ENCODE peak calls at places on chromosomes 3 and 15, in ten cellular contexts. G is mesendoderm, A is ovary, M is SK-N-DZ, X is GM18507, R is T1000, U is EH, S is GM13976, Y is HTR-8/SVneo, B is activated T-cell treated with anti-CD3 and anti-CD28 coated beads for 1 hour. Z is an unnamed sample.

GRCh38 chr3:49733551-49733950 is 9.8 kb upstream of the GMPPB start:
- DNase-seq in G (no peak), A (no peak), M (no peak), X (no peak), R (no peak), U (no peak), S (no peak), Y (no peak), B (no peak), Z (no peak)

GRCh38 chr3:197478746-197479668 is 76.8 kb downstream of the BDH1 start:
- DNase-seq in G (no peak), A (no peak), M (no peak), X (no peak), R (peak), U (peak), S (no peak), Y (no peak), B (no peak), Z (no peak)

GRCh38 chr3:124751501-124751900 is 21.2 kb downstream of the UMPS start:
- DNase-seq in G (no peak), A (no peak), M (no peak), X (no peak), R (no peak), U (no peak), S (no peak), Y (no peak), B (no peak), Z (no peak)

GRCh38 chr3:69273895-69274294 is 112.0 kb downstream of the FRMD4B start:
- DNase-seq in G (no peak), A (no peak), M (no peak), X (no peak), R (no peak), U (no peak), S (no peak), Y (no peak), B (no peak), Z (no peak)

GRCh38 chr15:49191892-49192291 is 21.8 kb downstream of the GALK2 start:
- DNase-seq in G (no peak), A (no peak), M (no peak), X (no peak), R (no peak), U (no peak), S (no peak), Y (no peak), B (no peak), Z (no peak)

GRCh38 chr15:83207622-83208356 is at the start of gene HDGFL3:
- DNase-seq in G (peak), A (peak), M (peak), X (no peak), R (no peak), U (peak), S (peak), Y (peak), B (peak), Z (peak)

GRCh38 chr3:47850062-47850802 is 47.3 kb downstream of the DHX30 start:
- DNase-seq in G (peak), A (no peak), M (no peak), X (no peak), R (peak), U (peak), S (no peak), Y (peak), B (no peak), Z (no peak)

GRCh38 chr3:156300929-156301806 is 180.8 kb downstream of the KCNAB1 start:
- DNase-seq in G (no peak), A (no peak), M (no peak), X (no peak), R (no peak), U (peak), S (no peak), Y (no peak), B (no peak), Z (no peak)

GRCh38 chr3:69144631-69145244 is 22.3 kb upstream of the LMOD3 start:
- DNase-seq in G (peak), A (no peak), M (peak), X (no peak), R (no peak), U (no peak), S (no peak), Y (no peak), B (no peak), Z (no peak)

GRCh38 chr3:24686764-24687163 is 192.1 kb upstream of the THRB start:
- DNase-seq in G (no peak), A (no peak), M (no peak), X (no peak), R (no peak), U (peak), S (no peak), Y (no peak), B (no peak), Z (no peak)

GRCh38 chr3:126394179-126394976 is at the start of gene CFAP100:
- DNase-seq in G (peak), A (peak), M (peak), X (no peak), R (no peak), U (peak), S (no peak), Y (no peak), B (no peak), Z (no peak)

GRCh38 chr3:57011022-57011421 is 49.4 kb upstream of the SPATA12 start:
- DNase-seq in G (no peak), A (no peak), M (no peak), X (no peak), R (no peak), U (no peak), S (no peak), Y (no peak), B (no peak), Z (no peak)

GRCh38 chr15:95132774-95133173 is 901.4 kb downstream of the MCTP2 start:
- DNase-seq in G (peak), A (no peak), M (no peak), X (no peak), R (no peak), U (peak), S (no peak), Y (peak), B (no peak), Z (no peak)

GRCh38 chr15:72994778-72995177 is 57.5 kb upstream of the NEO1 start:
- DNase-seq in G (no peak), A (peak), M (no peak), X (no peak), R (no peak), U (no peak), S (no peak), Y (no peak), B (no peak), Z (no peak)

GRCh38 chr3:33144433-33144832 is 30.6 kb downstream of the CRTAP start:
- DNase-seq in G (peak), A (no peak), M (no peak), X (no peak), R (no peak), U (no peak), S (peak), Y (no peak), B (peak), Z (no peak)

GRCh38 chr3:124635169-124635539 is 95.1 kb upstream of the UMPS start:
- DNase-seq in G (no peak), A (no peak), M (no peak), X (no peak), R (no peak), U (no peak), S (no peak), Y (no peak), B (no peak), Z (no peak)

GRCh38 chr15:73624530-73624929 is 8.7 kb downstream of the NPTN start:
- DNase-seq in G (no peak), A (no peak), M (no peak), X (no peak), R (no peak), U (peak), S (no peak), Y (no peak), B (no peak), Z (no peak)

GRCh38 chr15:79978694-79979519 is 7.9 kb upstream of the BCL2A1 start:
- DNase-seq in G (no peak), A (no peak), M (no peak), X (no peak), R (no peak), U (peak), S (peak), Y (no peak), B (no peak), Z (no peak)

GRCh38 chr15:41797194-41797593 is 22.9 kb downstream of the MAPKBP1 start:
- DNase-seq in G (no peak), A (no peak), M (no peak), X (no peak), R (no peak), U (no peak), S (no peak), Y (no peak), B (no peak), Z (no peak)

GRCh38 chr3:11178421-11178820 is 24.1 kb downstream of the HRH1 start:
- DNase-seq in G (no peak), A (no peak), M (no peak), X (no peak), R (no peak), U (no peak), S (no peak), Y (no peak), B (no peak), Z (no peak)

GRCh38 chr3:15478300-15478979 is 43.1 kb downstream of the COLQ start:
- DNase-seq in G (no peak), A (no peak), M (peak), X (no peak), R (no peak), U (no peak), S (no peak), Y (no peak), B (no peak), Z (no peak)

GRCh38 chr3:35862057-35862456 is 222.7 kb downstream of the ARPP21 start:
- DNase-seq in G (no peak), A (no peak), M (no peak), X (no peak), R (no peak), U (no peak), S (no peak), Y (no peak), B (no peak), Z (no peak)

GRCh38 chr3:64684715-64685261 is 3.0 kb downstream of the ADAMTS9 start:
- DNase-seq in G (peak), A (peak), M (no peak), X (no peak), R (peak), U (no peak), S (no peak), Y (no peak), B (no peak), Z (no peak)

GRCh38 chr15:71737761-71738160 is 72.6 kb upstream of the NR2E3 start:
- DNase-seq in G (no peak), A (no peak), M (no peak), X (no peak), R (no peak), U (no peak), S (no peak), Y (no peak), B (no peak), Z (no peak)